ENCODE peak calls at places on chromosomes 2 and 18, in six cellular contexts. P, K, W, V, N and G are unnamed samples.

GRCh38 chr2:236951830-236952475 is 133.7 kb upstream of the COPS8 start:
- DNase-seq in K (no peak), P (no peak), W (no peak), N (no peak), V (no peak), G (no peak)

GRCh38 chr18:57748770-57749603 is 54.1 kb downstream of the ATP8B1 start:
- DNase-seq in V (no peak), P (no peak), W (peak; percentile 77), N (no peak), K (no peak), G (no peak)

GRCh38 chr2:241135737-241136136 is 13.5 kb downstream of the PASK start:
- DNase-seq in P (no peak), W (no peak), N (no peak), K (no peak), V (peak; percentile 65), G (peak; percentile 70)

GRCh38 chr2:41595235-41595634 is 452.6 kb upstream of the PKDCC start:
- DNase-seq in V (no peak), W (no peak), N (no peak), K (no peak), P (no peak), G (no peak)

GRCh38 chr18:51074605-51075004 is 44.6 kb downstream of the SMAD4 start:
- DNase-seq in V (no peak), W (no peak), N (no peak), K (no peak), P (no peak), G (no peak)

GRCh38 chr2:180012523-180012922 is 5.4 kb upstream of the CWC22 start:
- DNase-seq in N (no peak), P (no peak), K (no peak), W (no peak), V (no peak), G (no peak)

GRCh38 chr2:100755441-100755840 is 64.5 kb upstream of the NPAS2 start:
- DNase-seq in W (no peak), K (no peak), N (no peak), V (no peak), P (no peak), G (no peak)

GRCh38 chr18:11520536-11520935 is 88.9 kb upstream of the SLC35G4 start:
- DNase-seq in W (no peak), P (no peak), N (no peak), V (no peak), K (no peak), G (no peak)

GRCh38 chr2:237901932-237902846 is 42.8 kb downstream of the RAMP1 start:
- DNase-seq in W (no peak), K (no peak), P (no peak), V (peak; percentile 68), N (peak; percentile 52), G (peak; percentile 92)